ENCODE peak calls at places on chromosome 16, in eight cellular contexts. J, N, A, Z, P, L, U and F are unnamed samples.

GRCh38 chr16:87051526-87052320 is 265.5 kb downstream of the C16orf95 start:
- DNase-seq in J (no peak), N (no peak), A (no peak), Z (no peak), P (no peak), L (no peak), U (no peak), F (no peak)

GRCh38 chr16:49441366-49441780 is 67.8 kb downstream of the C16orf78 start:
- DNase-seq in J (peak; percentile 52), N (no peak), A (no peak), Z (peak; percentile 45), P (peak; percentile 41), L (no peak), U (no peak), F (no peak)

GRCh38 chr16:1174477-1175357 is 21.8 kb downstream of the CACNA1H start:
- DNase-seq in J (no peak), N (no peak), A (no peak), Z (no peak), P (peak; percentile 54), L (no peak), U (no peak), F (no peak)

GRCh38 chr16:29974291-29975133 is 844 bp downstream of the TAOK2 start:
- DNase-seq in J (peak; percentile 30), N (peak; percentile 27), A (no peak), Z (no peak), P (no peak), L (peak; percentile 61), U (no peak), F (no peak)

GRCh38 chr16:1670371-1670770 is 7.7 kb upstream of the JPT2 start:
- DNase-seq in J (no peak), N (no peak), A (no peak), Z (no peak), P (no peak), L (no peak), U (no peak), F (no peak)

GRCh38 chr16:15457958-15458357 is 23.6 kb downstream of the BMERB1 start:
- DNase-seq in J (no peak), N (no peak), A (no peak), Z (no peak), P (no peak), L (no peak), U (no peak), F (no peak)

GRCh38 chr16:13672196-13672595 is 247.8 kb upstream of the ERCC4 start:
- DNase-seq in J (no peak), N (no peak), A (no peak), Z (no peak), P (no peak), L (no peak), U (no peak), F (no peak)

GRCh38 chr16:12162151-12162559 is 185.6 kb downstream of the SNX29 start:
- DNase-seq in J (no peak), N (no peak), A (no peak), Z (no peak), P (no peak), L (no peak), U (no peak), F (no peak)

GRCh38 chr16:3536851-3537250 is 36.0 kb downstream of the CLUAP1 start:
- DNase-seq in J (no peak), N (no peak), A (no peak), Z (no peak), P (no peak), L (no peak), U (no peak), F (no peak)

GRCh38 chr16:35741546-35741945 is 2282.1 kb downstream of the TP53TG3F start:
- DNase-seq in J (no peak), N (no peak), A (no peak), Z (no peak), P (no peak), L (no peak), U (no peak), F (no peak)

GRCh38 chr16:47965439-47965838 is 190.4 kb downstream of the ABCC12 start:
- DNase-seq in J (no peak), N (no peak), A (no peak), Z (no peak), P (no peak), L (no peak), U (no peak), F (no peak)

GRCh38 chr16:14310519-14310991 is 239.4 kb downstream of the MRTFB start:
- DNase-seq in J (no peak), N (peak; percentile 56), A (no peak), Z (no peak), P (peak; percentile 39), L (peak; percentile 67), U (no peak), F (no peak)

GRCh38 chr16:9148376-9149015 is 57.1 kb downstream of the HAPSTR1 start:
- DNase-seq in J (no peak), N (no peak), A (no peak), Z (no peak), P (no peak), L (no peak), U (no peak), F (no peak)

GRCh38 chr16:87201052-87201451 is 116.1 kb downstream of the C16orf95 start:
- DNase-seq in J (no peak), N (no peak), A (no peak), Z (no peak), P (peak; percentile 27), L (peak; percentile 67), U (peak; percentile 93), F (no peak)

GRCh38 chr16:30996324-30996999 is 11.5 kb downstream of the HSD3B7 start:
- DNase-seq in J (no peak), N (peak; percentile 68), A (no peak), Z (no peak), P (no peak), L (no peak), U (no peak), F (no peak)

GRCh38 chr16:56193951-56194726 is 2.9 kb downstream of the GNAO1 start:
- DNase-seq in J (peak; percentile 97), N (peak; percentile 54), A (peak; percentile 76), Z (peak; percentile 73), P (peak; percentile 83), L (peak; percentile 88), U (no peak), F (no peak)
- H3K4me3 ChIP-seq in J (no peak overlapping the region), N (no peak overlapping the region), A (no peak overlapping the region), Z (no peak overlapping the region), P (no peak overlapping the region), L (peak overlapping the region; percentile 36), U (no peak overlapping the region), F (no peak overlapping the region)

DNA sequence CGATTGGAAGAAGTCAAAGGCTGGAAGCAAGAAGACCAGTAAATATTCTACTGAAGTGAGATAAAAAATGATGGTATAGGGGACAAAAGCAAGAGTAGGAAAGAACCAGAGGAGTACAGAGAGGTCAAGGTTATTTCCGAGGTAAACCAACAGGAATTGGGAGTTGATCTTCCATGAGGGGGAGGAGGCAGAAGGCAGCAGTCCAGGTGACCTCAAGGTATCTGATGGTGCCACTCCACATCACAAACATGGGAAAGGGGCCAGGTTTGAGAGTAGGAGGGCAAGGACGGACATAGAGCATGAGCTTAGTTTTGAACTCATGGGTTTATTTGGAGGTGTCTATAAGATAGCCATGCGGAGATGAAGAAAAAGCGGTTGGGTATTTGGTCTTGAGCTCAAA is 79.4 kb upstream of the CDYL2 start:
- DNase-seq in J (no peak), N (no peak), A (no peak), Z (no peak), P (no peak), L (no peak), U (no peak), F (no peak)
- TF ChIP-seq CTCF in J (no peak), N (no peak), A (no peak), Z (no peak), P (no peak), L (no peak), U (no peak), F (no peak)

DNA sequence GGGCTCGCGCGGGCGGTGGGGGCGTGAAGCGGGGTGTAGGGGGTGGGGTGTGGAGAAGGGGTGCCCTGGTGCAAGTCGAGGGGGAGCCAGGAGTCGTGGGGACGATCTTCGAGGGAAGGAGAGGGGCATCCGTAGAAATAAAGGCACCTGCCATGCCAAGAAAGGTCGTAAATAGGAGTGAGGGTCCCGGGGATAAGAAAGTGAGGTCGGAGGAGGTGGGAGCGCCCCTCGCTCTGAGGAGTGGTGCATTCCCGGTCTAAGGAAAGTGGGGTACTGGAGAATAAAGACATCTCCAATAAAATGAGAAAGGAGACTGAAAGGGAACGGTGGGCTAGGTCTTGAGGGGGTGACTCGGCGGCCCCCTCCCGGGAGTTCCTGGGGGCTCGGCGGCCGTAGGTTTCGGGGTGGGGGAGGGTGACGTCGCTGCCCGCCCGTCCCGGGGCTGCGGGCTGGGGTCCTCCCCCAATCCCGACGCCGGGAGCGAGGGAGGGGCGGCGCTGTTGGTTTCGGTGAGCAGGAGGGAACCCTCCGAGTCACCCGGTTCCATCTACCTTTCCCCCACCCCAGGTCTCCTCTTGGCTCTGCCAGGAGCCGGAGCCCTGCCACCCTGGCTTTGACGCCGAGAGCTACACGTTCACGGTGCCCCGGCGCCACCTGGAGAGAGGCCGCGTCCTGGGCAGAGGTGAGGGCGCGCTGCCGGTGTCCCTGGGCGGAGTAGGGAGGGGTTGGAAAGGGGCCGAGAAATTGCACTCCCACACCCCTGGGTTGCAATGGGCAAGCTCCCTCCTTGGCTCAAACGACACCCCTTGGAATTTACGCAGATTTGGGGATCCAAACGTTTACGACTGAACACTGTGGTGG is 868 bp downstream of the CDH1 start:
- DNase-seq in J (peak; percentile 18), N (peak; percentile 73), A (peak; percentile 85), Z (peak; percentile 74), P (peak; percentile 92), L (no peak), U (no peak), F (no peak)
- H3K4me3 ChIP-seq in J (peak overlapping the region; percentile 32), N (peak overlapping the region; percentile 67), A (peak overlapping the region; percentile 77), Z (peak overlapping the region; percentile 47), P (peak overlapping the region; percentile 74), L (no peak overlapping the region), U (no peak overlapping the region), F (peak overlapping the region; percentile 50)

DNA sequence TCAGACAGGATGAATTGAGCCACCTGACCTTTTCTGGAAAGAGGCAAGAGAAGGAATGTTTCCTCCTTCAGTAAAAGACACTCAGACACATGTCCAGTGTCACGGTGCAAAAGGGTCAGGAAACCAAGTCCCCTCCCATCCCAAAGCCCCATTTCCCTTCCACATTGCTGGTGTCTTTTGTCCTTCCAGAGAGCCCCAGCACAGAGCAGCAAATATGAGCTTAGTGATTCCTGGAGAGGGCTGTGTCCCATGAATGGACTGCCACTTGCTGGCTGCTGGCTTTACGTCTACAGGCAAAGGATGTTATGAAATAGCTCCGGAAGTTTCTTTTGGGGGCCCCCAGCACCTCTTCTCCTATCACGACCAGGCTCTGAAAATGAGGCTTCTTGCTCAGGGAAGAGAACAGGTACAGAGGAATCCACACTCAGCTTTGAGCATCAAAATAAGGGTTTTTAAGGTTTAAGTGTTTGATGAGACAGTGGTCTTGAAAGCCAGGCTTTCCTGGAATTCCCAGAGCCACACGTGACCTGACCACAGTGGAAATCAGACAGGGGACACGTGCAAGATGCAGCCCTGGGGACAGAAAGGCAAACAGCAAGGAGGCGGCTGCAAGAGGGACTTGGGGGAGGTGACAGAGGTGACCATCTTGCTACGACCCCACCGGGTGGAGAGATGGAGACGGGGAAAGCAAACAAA is 58.1 kb downstream of the ZDHHC7 start:
- DNase-seq in J (no peak), N (no peak), A (no peak), Z (no peak), P (no peak), L (no peak), U (no peak), F (no peak)
- TF ChIP-seq CTCF in J (no peak), N (no peak), A (no peak), Z (no peak), P (no peak), L (no peak), U (no peak), F (no peak)